ENCODE peak calls at places on chromosomes 12 and 14, in seven cellular contexts. K is CD4-positive, CD25-positive, alpha-beta regulatory T cell; P is stomach; A is neural progenitor cell; B is mesendoderm; E is H1; W is transverse colon. Z is an unnamed sample. For H3K4me1, the result is how much of the 10 kb centered on the place peaks cover.

GRCh38 chr14:22370084-22370847 is 218.8 kb downstream of the DAD1 start:
- DNase-seq in E (no peak), K (no peak), P (peak), W (no peak), A (no peak), B (no peak), Z (no peak)

GRCh38 chr12:57823908-57824640 is 5.5 kb upstream of the AVIL start:
- DNase-seq in P (no peak), E (no peak), W (no peak), A (no peak), K (no peak), B (no peak), Z (no peak)

GRCh38 chr12:57614178-57614947 is 3.1 kb downstream of the ARHGEF25 start:
- DNase-seq in E (peak), K (no peak), A (peak), W (no peak), P (no peak), B (peak), Z (no peak)

GRCh38 chr12:34404377-34405285 is 382.3 kb downstream of the ALG10 start:
- DNase-seq in B (no peak), K (no peak), P (peak), E (peak), A (no peak), W (peak), Z (no peak)

GRCh38 chr14:32896979-32897723 is 41.5 kb upstream of the NPAS3 start:
- DNase-seq in A (no peak), B (no peak), K (peak), P (no peak), W (no peak), E (no peak), Z (no peak)

GRCh38 chr14:23562822-23563472 is 4.6 kb downstream of the AP1G2 start:
- DNase-seq in W (peak), E (peak), P (peak), A (peak), B (peak), K (peak), Z (no peak)

GRCh38 chr14:87630808-87631207 is 362.2 kb downstream of the GALC start:
- DNase-seq in A (no peak), W (no peak), B (peak), K (no peak), E (no peak), P (no peak), Z (no peak)

GRCh38 chr12:111033281-111034147 is 113.1 kb upstream of the MYL2 start:
- DNase-seq in E (peak), B (peak), P (no peak), A (peak), K (no peak), W (no peak), Z (no peak)

GRCh38 chr12:49970030-49970429 is 2.7 kb upstream of the AQP6 start:
- DNase-seq in B (no peak), K (no peak), P (no peak), A (no peak), E (no peak), W (no peak), Z (no peak)

GRCh38 chr14:106277503-106277902 is 751.1 kb downstream of the TMEM121 start:
- DNase-seq in K (no peak), E (no peak), A (no peak), W (peak), B (no peak), P (peak), Z (no peak)

GRCh38 chr12:67070604-67071003 is 198.6 kb upstream of the CAND1 start:
- DNase-seq in A (no peak), E (no peak), K (no peak), W (no peak), B (no peak), P (no peak), Z (no peak)

GRCh38 chr14:61188936-61189808 is 92.0 kb downstream of the TMEM30B start:
- DNase-seq in P (peak), K (peak), B (peak), A (peak), W (peak), E (peak), Z (no peak)

GRCh38 chr14:61398221-61398620 is 76.8 kb downstream of the PRKCH start:
- DNase-seq in W (no peak), P (no peak), K (no peak), B (no peak), A (no peak), E (no peak), Z (no peak)

GRCh38 chr12:98955284-98955683 is 310.2 kb downstream of the APAF1 start:
- DNase-seq in K (peak), B (peak), W (no peak), P (no peak), E (peak), A (peak), Z (peak)

GRCh38 chr14:100586153-100586519 is 1.1 kb downstream of the BEGAIN start:
- DNase-seq in E (no peak), K (peak), W (no peak), P (no peak), A (no peak), B (no peak), Z (no peak)

GRCh38 chr14:74936151-74936550 is 13.1 kb upstream of the RPS6KL1 start:
- DNase-seq in W (no peak), B (no peak), E (no peak), P (no peak), A (no peak), K (no peak), Z (no peak)

GRCh38 chr12:34396006-34396860 is 373.9 kb downstream of the ALG10 start:
- DNase-seq in E (peak), P (peak), A (no peak), K (no peak), W (peak), B (no peak), Z (no peak)

GRCh38 chr12:24754690-24755638 is 193.9 kb downstream of the BCAT1 start:
- DNase-seq in B (peak), W (no peak), E (no peak), K (no peak), P (no peak), A (no peak), Z (no peak)

GRCh38 chr12:4287325-4288290 is 14.0 kb downstream of the CCND2 start:
- DNase-seq in P (no peak), B (no peak), E (no peak), K (no peak), A (no peak), W (no peak), Z (no peak)

GRCh38 chr14:74616996-74617700 is 5.1 kb upstream of the LTBP2 start:
- DNase-seq in W (no peak), E (no peak), K (peak), B (peak), A (peak), P (no peak), Z (no peak)

GRCh38 chr12:8860165-8860961 is 37.9 kb downstream of the A2ML1 start:
- DNase-seq in A (peak), B (peak), K (peak), E (peak), P (peak), W (peak), Z (peak)

GRCh38 chr12:111427417-111428074 is 21.8 kb downstream of the SH2B3 start:
- DNase-seq in B (no peak), K (no peak), E (no peak), P (no peak), W (no peak), A (no peak), Z (no peak)

GRCh38 chr12:111078731-111079130 is 158.4 kb upstream of the MYL2 start:
- DNase-seq in E (no peak), W (no peak), P (no peak), K (no peak), A (no peak), B (no peak), Z (no peak)

GRCh38 chr14:42353315-42353714 is 746.6 kb downstream of the LRFN5 start:
- DNase-seq in K (no peak), W (no peak), P (no peak), A (no peak), E (no peak), B (no peak), Z (no peak)

GRCh38 chr12:132429932-132430643 is 59.9 kb upstream of the FBRSL1 start:
- DNase-seq in A (peak), W (peak), B (peak), K (peak), P (peak), E (peak), Z (no peak)

GRCh38 chr14:79044894-79045624 is 874.9 kb downstream of the NRXN3 start:
- DNase-seq in A (peak), W (peak), E (no peak), B (peak), K (no peak), P (no peak), Z (no peak)

GRCh38 chr12:63821781-63822251 is 22.7 kb upstream of the SRGAP1 start:
- DNase-seq in P (no peak), K (no peak), A (no peak), B (no peak), W (no peak), E (no peak), Z (no peak)

GRCh38 chr12:6068226-6068625 is 56.2 kb downstream of the VWF start:
- DNase-seq in K (no peak), E (no peak), W (no peak), A (no peak), P (no peak), B (no peak), Z (no peak)

GRCh38 chr12:6072302-6072752 is 52.1 kb downstream of the VWF start:
- DNase-seq in P (no peak), W (no peak), K (no peak), E (no peak), B (no peak), A (no peak), Z (no peak)

GRCh38 chr12:6073426-6073825 is 51.0 kb downstream of the VWF start:
- DNase-seq in K (no peak), E (no peak), A (no peak), B (no peak), W (no peak), P (no peak), Z (no peak)

GRCh38 chr12:6069452-6070093 is 54.9 kb downstream of the VWF start:
- DNase-seq in W (no peak), B (no peak), K (peak), P (no peak), A (no peak), E (no peak), Z (no peak)

DNA sequence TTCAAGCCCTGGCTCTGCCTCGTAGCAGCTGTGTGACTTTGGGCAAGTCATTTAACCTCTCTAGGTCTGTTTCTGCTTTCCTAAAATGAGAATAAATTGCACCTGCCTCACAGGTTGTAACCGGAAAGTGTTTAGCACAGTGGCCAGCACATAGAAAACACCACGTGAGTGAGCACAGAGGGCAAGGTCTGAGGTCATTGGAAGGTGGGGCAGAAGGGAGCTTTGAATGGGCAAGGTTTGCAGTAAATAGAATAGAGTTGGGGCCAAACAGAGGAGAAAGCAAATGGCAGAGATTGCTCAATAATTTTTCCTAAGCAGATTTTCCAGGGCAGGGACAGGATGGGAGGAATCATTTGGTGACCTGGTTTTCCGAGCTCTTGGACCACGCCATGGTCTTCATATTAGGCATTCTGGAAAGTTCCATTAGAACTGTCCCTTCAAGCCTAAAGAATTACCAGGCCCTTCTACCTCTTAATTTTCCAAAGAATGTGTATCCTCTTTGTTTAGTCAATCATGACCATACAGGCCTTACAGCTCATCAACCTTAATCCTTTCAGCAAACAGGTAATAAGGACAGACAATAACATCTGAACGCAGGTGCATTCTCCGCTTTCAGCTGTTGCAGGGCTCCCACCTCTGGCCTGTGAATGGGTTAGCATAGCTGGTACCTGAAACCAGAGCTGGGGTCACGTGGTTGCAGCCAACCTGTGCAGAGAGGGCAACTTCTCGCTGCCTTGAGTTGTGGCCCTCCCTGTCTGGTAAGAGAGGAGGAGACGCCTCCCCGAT is 53.8 kb downstream of the VWF start:
- DNase-seq in E (no peak), W (no peak), A (no peak), K (no peak), B (no peak), P (no peak), Z (no peak)
- H3K27ac ChIP-seq in E (no peak), W (no peak), A (no peak), K (no peak), B (no peak), P (no peak), Z (no peak)

GRCh38 chr14:104113631-104114420 is 24.6 kb upstream of the KIF26A start:
- DNase-seq in W (no peak), K (no peak), P (peak), E (peak), B (no peak), A (no peak), Z (no peak)
- H3K4me1 ChIP-seq in W (under half), K (under half), P (half or more), E (under half), B (under half), A (under half), Z (under half)

GRCh38 chr12:76980196-76980595 is 85.2 kb downstream of the E2F7 start:
- DNase-seq in W (no peak), A (no peak), B (no peak), K (no peak), P (no peak), E (no peak), Z (no peak)

GRCh38 chr12:76984566-76984965 is 80.8 kb downstream of the E2F7 start:
- DNase-seq in B (no peak), E (no peak), W (no peak), P (no peak), K (no peak), A (no peak), Z (no peak)

GRCh38 chr12:76983420-76983819 is 81.9 kb downstream of the E2F7 start:
- DNase-seq in E (no peak), K (no peak), P (no peak), B (no peak), W (no peak), A (no peak), Z (no peak)
- H3K4me3 ChIP-seq in E (no peak), K (no peak), P (no peak), B (no peak), W (no peak), A (no peak), Z (no peak)

GRCh38 chr14:68951051-68951797 is 27.9 kb downstream of the ACTN1 start:
- DNase-seq in K (no peak), P (peak), E (no peak), A (no peak), W (peak), B (peak), Z (no peak)

GRCh38 chr14:68949236-68949965 is 29.7 kb downstream of the ACTN1 start:
- DNase-seq in W (no peak), A (no peak), P (no peak), E (no peak), B (no peak), K (no peak), Z (no peak)

GRCh38 chr14:68948686-68949085 is 30.4 kb downstream of the ACTN1 start:
- DNase-seq in W (no peak), K (no peak), E (no peak), A (no peak), P (no peak), B (no peak), Z (no peak)

GRCh38 chr14:68951800-68952540 is 27.1 kb downstream of the ACTN1 start:
- DNase-seq in A (no peak), P (no peak), E (no peak), B (no peak), W (no peak), K (no peak), Z (no peak)

DNA sequence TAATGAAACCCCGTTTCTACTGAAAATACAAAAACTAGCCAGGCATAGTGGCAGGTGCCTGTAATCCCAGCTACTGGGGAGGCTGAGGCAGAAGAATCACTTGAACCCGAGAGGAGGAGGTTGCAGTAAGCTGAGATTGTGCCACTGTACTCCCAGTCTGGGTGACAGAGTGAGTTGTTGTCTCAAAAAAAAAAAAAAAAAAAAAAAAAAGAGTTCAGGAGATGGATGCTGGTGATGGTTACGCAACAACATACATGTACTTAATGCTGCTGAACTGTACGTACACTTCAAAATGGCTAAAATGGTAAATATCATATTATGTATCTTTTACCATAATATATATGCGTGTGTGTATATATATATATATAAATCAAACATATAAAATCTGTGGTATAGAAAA is 29.0 kb downstream of the ACTN1 start:
- DNase-seq in A (no peak), E (no peak), P (no peak), K (no peak), B (no peak), W (no peak), Z (no peak)
- H3K27ac ChIP-seq in A (no peak), E (no peak), P (peak), K (no peak), B (no peak), W (peak), Z (no peak)

DNA sequence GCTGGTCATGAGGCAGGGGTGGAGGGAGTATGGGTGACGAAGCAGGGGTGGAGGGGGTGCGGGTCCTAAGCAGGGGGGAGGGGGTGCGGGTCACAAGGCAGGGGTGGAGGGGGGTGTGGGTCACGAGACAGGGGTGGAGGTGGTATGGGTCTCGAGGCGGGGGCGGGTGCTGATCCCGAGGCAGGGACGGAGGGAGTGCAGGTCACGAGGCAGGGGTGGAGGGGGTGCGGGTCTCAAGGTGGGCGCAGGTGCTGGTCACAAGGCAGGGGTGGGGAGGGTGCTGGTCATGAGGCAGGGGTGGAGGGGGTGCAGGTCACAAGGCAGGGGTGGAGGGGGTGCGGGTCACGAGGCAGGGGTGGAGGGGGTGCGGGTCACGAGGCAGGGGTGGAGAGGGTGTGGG is 56.5 kb downstream of the ITPK1 start:
- DNase-seq in E (no peak), W (no peak), B (no peak), A (no peak), P (no peak), K (no peak), Z (no peak)
- H3K4me1 ChIP-seq in E (under half), W (under half), B (under half), A (under half), P (under half), K (under half), Z (under half)

GRCh38 chr14:34711808-34712712 is 2.3 kb downstream of the CFL2 start:
- DNase-seq in P (no peak), W (no peak), E (no peak), A (no peak), B (no peak), K (no peak), Z (no peak)
- H3K4me3 ChIP-seq in P (no peak), W (no peak), E (no peak), A (no peak), B (no peak), K (no peak), Z (no peak)

GRCh38 chr14:95062946-95063345 is 94.4 kb downstream of the DICER1 start:
- DNase-seq in E (no peak), B (no peak), A (no peak), K (no peak), P (no peak), W (no peak), Z (no peak)

GRCh38 chr14:95063391-95063790 is 93.9 kb downstream of the DICER1 start:
- DNase-seq in P (no peak), A (no peak), K (no peak), E (no peak), B (no peak), W (no peak), Z (no peak)

GRCh38 chr14:95064256-95064655 is 93.1 kb downstream of the DICER1 start:
- DNase-seq in K (no peak), W (no peak), E (no peak), A (no peak), B (no peak), P (peak), Z (no peak)

GRCh38 chr14:95061317-95062093 is 95.8 kb downstream of the DICER1 start:
- DNase-seq in B (no peak), K (no peak), E (no peak), P (no peak), W (no peak), A (no peak), Z (no peak)

GRCh38 chr14:95062220-95062619 is 95.1 kb downstream of the DICER1 start:
- DNase-seq in A (no peak), W (no peak), B (no peak), E (no peak), P (no peak), K (no peak), Z (no peak)
- H3K27ac ChIP-seq in A (no peak), W (no peak), B (no peak), E (no peak), P (no peak), K (no peak), Z (no peak)

DNA sequence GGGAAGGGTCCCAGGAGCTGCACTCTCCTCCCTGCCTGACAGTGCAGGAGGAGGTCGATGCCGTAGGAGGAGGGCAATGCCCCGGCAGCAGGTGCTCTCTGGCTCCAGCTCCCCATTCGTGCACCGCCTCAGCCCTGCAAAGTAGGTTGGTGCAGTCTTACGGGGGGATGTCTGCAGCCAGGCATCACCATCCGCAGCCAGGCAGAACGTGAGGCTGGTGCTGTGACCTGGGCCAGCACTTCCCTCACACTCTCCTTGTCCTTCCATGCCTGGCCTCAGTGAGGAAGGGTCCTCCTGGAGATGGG is 185.0 kb upstream of the C14orf180 start:
- DNase-seq in B (no peak), E (no peak), P (no peak), W (no peak), A (no peak), K (peak), Z (no peak)
- H3K4me1 ChIP-seq in B (under half), E (under half), P (under half), W (under half), A (under half), K (half or more), Z (under half)

Z was measured in iPS DF 6.9.